ENCODE peak calls at places on chromosomes 6 and 20, in six cellular contexts. R is left lung, X is cardiac muscle cell, U is fibroblast of lung, P is mammary epithelial cell, Z is transverse colon. H is an unnamed sample.
A peak's percentile ranks its signal among the peaks of the same experiment; 100 is the strongest.

GRCh38 chr6:132247381-132248159 is 153.7 kb downstream of the MOXD1 start:
- DNase-seq in R (no peak), P (no peak), X (no peak), U (peak; percentile 37), Z (no peak), H (no peak)

GRCh38 chr6:22716721-22717120 is 147.4 kb downstream of the HDGFL1 start:
- DNase-seq in R (no peak), U (no peak), X (no peak), Z (peak; percentile 7), P (no peak), H (no peak)

GRCh38 chr20:50722466-50723155 is 8.8 kb upstream of the PARD6B start:
- DNase-seq in Z (no peak), X (no peak), R (no peak), U (no peak), P (no peak), H (no peak)

GRCh38 chr20:44075191-44075949 is 111.6 kb downstream of the JPH2 start:
- DNase-seq in P (no peak), X (no peak), R (peak; percentile 59), U (no peak), Z (no peak), H (no peak)

GRCh38 chr6:12238191-12238590 is 52.0 kb upstream of the EDN1 start:
- DNase-seq in X (no peak), U (no peak), R (no peak), P (no peak), Z (no peak), H (no peak)

GRCh38 chr6:6724319-6725119 is 136.0 kb downstream of the LY86 start:
- DNase-seq in Z (peak; percentile 81), R (peak; percentile 85), U (peak; percentile 89), X (peak; percentile 90), P (peak; percentile 55), H (peak; percentile 82)

GRCh38 chr6:18477301-18477941 is 90.3 kb downstream of the RNF144B start:
- DNase-seq in U (no peak), P (no peak), Z (no peak), R (no peak), X (no peak), H (no peak)

GRCh38 chr6:144314003-144314485 is 28.9 kb downstream of the UTRN start:
- DNase-seq in U (peak; percentile 86), Z (no peak), P (no peak), X (peak; percentile 83), R (peak; percentile 85), H (peak; percentile 45)

GRCh38 chr6:3194535-3195376 is 32.7 kb downstream of the TUBB2B start:
- DNase-seq in Z (no peak), R (no peak), P (no peak), X (peak; percentile 70), U (peak; percentile 9), H (no peak)

GRCh38 chr20:22312744-22313346 is 271.5 kb downstream of the FOXA2 start:
- DNase-seq in X (peak; percentile 64), Z (no peak), U (peak; percentile 40), P (peak; percentile 51), R (no peak), H (peak; percentile 43)

GRCh38 chr20:21571841-21572690 is 58.2 kb upstream of the NKX2-2 start:
- DNase-seq in U (peak; percentile 6), Z (no peak), P (no peak), X (peak; percentile 6), R (no peak), H (peak; percentile 16)

GRCh38 chr6:92967352-92967751 is 452.0 kb downstream of the EPHA7 start:
- DNase-seq in X (no peak), Z (no peak), R (no peak), U (no peak), P (no peak), H (no peak)

GRCh38 chr6:114281496-114281895 is 61.3 kb downstream of the HS3ST5 start:
- DNase-seq in Z (no peak), U (no peak), R (no peak), P (no peak), X (no peak), H (no peak)

GRCh38 chr20:48170625-48171024 is 385.3 kb upstream of the SULF2 start:
- DNase-seq in Z (no peak), X (no peak), P (no peak), R (no peak), U (no peak), H (no peak)
- H3K27ac ChIP-seq in Z (no peak overlapping the region), X (no peak overlapping the region), P (no peak overlapping the region), R (no peak overlapping the region), U (no peak overlapping the region), H (no peak overlapping the region)

GRCh38 chr20:35398660-35399144 is 13.1 kb downstream of the UQCC1 start:
- DNase-seq in P (no peak), U (peak; percentile 62), Z (no peak), X (peak; percentile 88), R (no peak), H (no peak)
- H3K27ac ChIP-seq in P (no peak overlapping the region), U (no peak overlapping the region), Z (peak overlapping the region; percentile 23), X (no peak overlapping the region), R (no peak overlapping the region), H (no peak overlapping the region)

DNA sequence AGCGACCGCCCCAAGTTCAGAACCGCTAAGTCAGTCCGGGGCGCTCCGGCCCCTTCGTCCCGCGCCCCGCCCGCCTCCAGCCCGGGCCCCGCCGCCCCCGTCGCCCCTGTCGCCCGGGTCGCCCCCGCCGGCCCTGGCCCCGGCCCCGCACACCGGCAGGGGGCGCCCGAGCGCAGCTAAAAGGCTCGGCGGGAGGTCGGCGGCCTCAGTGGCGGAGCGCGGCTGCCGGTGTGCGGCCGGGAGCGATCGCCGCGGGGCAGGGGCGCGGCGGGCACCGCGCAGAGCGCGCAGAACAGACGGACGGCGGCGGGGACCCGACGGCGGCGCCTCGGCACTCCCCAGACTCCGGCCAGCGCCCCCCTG is at the start of gene FNDC1:
- DNase-seq in X (no peak), Z (peak; percentile 22), R (peak; percentile 86), U (no peak), P (no peak), H (peak; percentile 41)
- H3K27ac ChIP-seq in X (no peak within 1 kb of the TSS), Z (peak within 1 kb of the TSS; percentile 47), R (no peak within 1 kb of the TSS), U (no peak within 1 kb of the TSS), P (no peak within 1 kb of the TSS), H (no peak within 1 kb of the TSS)

DNA sequence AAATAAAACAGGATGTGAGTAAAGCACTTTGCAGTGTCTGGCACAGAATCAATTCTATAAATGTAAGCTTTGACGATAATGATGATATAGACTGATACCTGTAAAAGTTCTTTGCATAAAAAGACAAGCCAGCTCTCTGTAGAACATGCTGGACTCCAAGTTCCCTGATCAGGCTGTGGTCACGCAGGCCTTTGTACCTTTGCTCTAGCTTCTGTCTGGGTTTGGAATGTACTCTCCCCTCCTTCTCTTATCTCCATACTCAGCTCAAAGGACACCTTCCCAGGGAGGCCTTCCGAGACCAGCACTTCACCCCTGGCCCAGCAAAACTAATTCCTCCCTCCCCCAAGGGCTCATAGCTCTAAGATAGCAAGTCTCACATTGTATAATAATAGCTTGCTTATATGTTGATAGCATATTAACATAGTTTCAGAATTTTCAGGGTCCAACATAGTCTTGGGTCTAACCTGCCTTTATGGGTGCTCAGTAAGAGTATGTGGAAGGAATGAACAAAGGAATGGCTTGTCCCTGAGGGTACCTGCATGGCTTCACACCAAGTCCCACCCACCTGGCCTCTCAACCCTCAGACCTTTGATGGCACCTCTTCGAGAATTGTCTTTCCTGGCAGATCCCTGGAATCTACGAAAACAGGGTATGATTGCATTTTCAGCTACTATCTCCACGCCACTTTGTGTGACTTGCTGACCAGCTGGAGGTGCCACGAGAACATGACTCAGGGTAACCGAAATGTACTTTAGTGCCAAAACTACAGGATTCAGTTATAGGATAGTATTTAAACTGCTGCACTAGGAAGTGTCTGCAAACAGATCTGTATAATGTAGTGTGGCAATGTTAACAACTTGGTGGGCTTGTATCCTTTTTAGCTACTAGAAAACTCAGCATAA is 41.7 kb upstream of the PIM1 start:
- DNase-seq in Z (peak; percentile 42), U (peak; percentile 85), P (peak; percentile 18), X (peak; percentile 72), R (no peak), H (no peak)
- H3K27ac ChIP-seq in Z (peak overlapping the region; percentile 47), U (no peak overlapping the region), P (no peak overlapping the region), X (peak overlapping the region; percentile 99), R (no peak overlapping the region), H (no peak overlapping the region)

GRCh38 chr6:53514677-53515076 is 30.2 kb downstream of the GCLC start:
- DNase-seq in X (no peak), Z (no peak), U (no peak), P (no peak), R (no peak), H (no peak)

GRCh38 chr6:53513056-53513455 is 31.8 kb downstream of the GCLC start:
- DNase-seq in R (no peak), X (no peak), P (no peak), U (no peak), Z (no peak), H (no peak)

GRCh38 chr6:53510751-53511150 is 34.1 kb downstream of the GCLC start:
- DNase-seq in Z (no peak), R (no peak), X (no peak), U (no peak), P (no peak), H (no peak)

GRCh38 chr6:53512631-53513030 is 32.3 kb downstream of the GCLC start:
- DNase-seq in R (no peak), X (no peak), P (no peak), U (no peak), Z (no peak), H (no peak)

GRCh38 chr6:53513519-53513966 is 31.4 kb downstream of the GCLC start:
- DNase-seq in X (no peak), U (peak; percentile 41), P (no peak), Z (no peak), R (no peak), H (no peak)
- H3K27ac ChIP-seq in X (no peak overlapping the region), U (no peak overlapping the region), P (no peak overlapping the region), Z (peak overlapping the region; percentile 51), R (no peak overlapping the region), H (no peak overlapping the region)

H was measured in body of pancreas.